ENCODE peak calls at places on chromosomes 2 and 18, in six cellular contexts. J, M, H, Y, K and P are unnamed samples.

GRCh38 chr2:105697781-105698449 is 46.8 kb upstream of the NCK2 start:
- DNase-seq in H (no peak), M (no peak), Y (no peak), K (no peak), J (no peak), P (no peak)

GRCh38 chr2:29039718-29040480 is 34.4 kb downstream of the PCARE start:
- DNase-seq in K (no peak), M (no peak), H (no peak), Y (no peak), J (no peak), P (no peak)

GRCh38 chr2:145000376-145000775 is 480.5 kb upstream of the ZEB2 start:
- DNase-seq in H (no peak), K (no peak), J (no peak), Y (no peak), M (no peak), P (no peak)

GRCh38 chr18:65750421-65751144 is at the start of gene CDH7:
- DNase-seq in K (no peak), M (no peak), J (no peak), Y (no peak), H (no peak), P (no peak)

GRCh38 chr2:45497355-45497754 is 113.7 kb downstream of the SRBD1 start:
- DNase-seq in J (no peak), M (no peak), K (no peak), H (peak; percentile 35), Y (no peak), P (peak; percentile 5)

GRCh38 chr18:67862069-67862468 is 345.5 kb upstream of the DSEL start:
- DNase-seq in H (no peak), K (no peak), J (no peak), M (no peak), Y (no peak), P (no peak)

GRCh38 chr18:2111456-2111855 is 459.8 kb downstream of the METTL4 start:
- DNase-seq in J (no peak), M (peak; percentile 38), Y (no peak), K (no peak), H (no peak), P (no peak)

GRCh38 chr2:55052087-55053061 is 2.1 kb upstream of the RTN4 start:
- DNase-seq in M (no peak), H (no peak), J (no peak), Y (no peak), K (peak; percentile 27), P (no peak)

GRCh38 chr2:24635181-24635580 is 144.1 kb downstream of the NCOA1 start:
- DNase-seq in H (no peak), K (no peak), M (peak; percentile 22), Y (no peak), J (no peak), P (no peak)

GRCh38 chr2:218709906-218710305 is 729 bp upstream of the TTLL4 start:
- DNase-seq in Y (no peak), H (no peak), M (no peak), J (no peak), K (no peak), P (no peak)

GRCh38 chr2:173159794-173160463 is 84.3 kb downstream of the MAP3K20 start:
- DNase-seq in H (no peak), K (peak; percentile 46), Y (no peak), J (no peak), M (peak; percentile 95), P (no peak)

GRCh38 chr2:1564506-1564905 is 151.2 kb downstream of the TPO start:
- DNase-seq in M (no peak), Y (no peak), J (no peak), H (no peak), K (no peak), P (no peak)

GRCh38 chr2:96970248-96970875 is 16.0 kb downstream of the FAM178B start:
- DNase-seq in K (no peak), H (no peak), J (no peak), Y (no peak), M (no peak), P (no peak)

GRCh38 chr2:46828039-46828438 is 87.6 kb downstream of the MCFD2 start:
- DNase-seq in M (no peak), K (no peak), J (no peak), Y (no peak), H (no peak), P (no peak)

GRCh38 chr2:42967959-42968674 is 175.7 kb upstream of the HAAO start:
- DNase-seq in Y (no peak), J (no peak), H (no peak), K (no peak), M (peak; percentile 82), P (no peak)

GRCh38 chr18:79616651-79617518 is 62.7 kb upstream of the CTDP1 start:
- DNase-seq in Y (no peak), K (no peak), M (no peak), J (no peak), H (no peak), P (no peak)

GRCh38 chr18:69400976-69401474 is 337 bp downstream of the DOK6 start:
- DNase-seq in H (peak; percentile 17), M (no peak), Y (no peak), J (no peak), K (no peak), P (no peak)

GRCh38 chr18:5295231-5295920 is at the start of gene ZBTB14:
- DNase-seq in Y (peak; percentile 50), M (no peak), J (peak; percentile 28), H (peak; percentile 75), K (peak; percentile 64), P (peak; percentile 53)

GRCh38 chr2:158391876-158392275 is 64.7 kb downstream of the CCDC148 start:
- DNase-seq in Y (no peak), J (no peak), K (peak; percentile 55), M (no peak), H (no peak), P (no peak)

GRCh38 chr2:196961889-196962288 is 35.4 kb upstream of the PGAP1 start:
- DNase-seq in J (no peak), M (no peak), Y (no peak), H (peak; percentile 25), K (no peak), P (peak; percentile 5)

GRCh38 chr2:24083567-24084385 is 858 bp downstream of the TP53I3 start:
- DNase-seq in M (peak; percentile 40), K (peak; percentile 88), H (peak; percentile 88), J (no peak), Y (peak; percentile 14), P (peak; percentile 80)

GRCh38 chr2:174158003-174158402 is 90.3 kb downstream of the OLA1 start:
- DNase-seq in K (peak; percentile 74), H (peak; percentile 38), Y (no peak), J (no peak), M (no peak), P (peak; percentile 14)

GRCh38 chr2:206271066-206271465 is 3.4 kb upstream of the ZDBF2 start:
- DNase-seq in K (no peak), J (no peak), M (no peak), Y (no peak), H (no peak), P (no peak)